ENCODE peak calls at places on chromosomes 16 and 17, in ten cellular contexts. E, N, I, U, A, Q, P, Y, D and S are unnamed samples.

GRCh38 chr17:67519801-67520251 is 142.7 kb downstream of the PITPNC1 start:
- DNase-seq in E (no peak), N (no peak), I (no peak), U (no peak), A (no peak), Q (peak; percentile 79), P (no peak), Y (no peak), D (no peak), S (no peak)

GRCh38 chr16:88566158-88566557 is 4.0 kb upstream of the ZC3H18 start:
- DNase-seq in E (no peak), N (no peak), I (no peak), U (no peak), A (no peak), Q (peak; percentile 36), P (no peak), Y (no peak), D (no peak), S (no peak)

GRCh38 chr16:7268182-7268581 is 64.5 kb upstream of the RBFOX1 start:
- DNase-seq in E (peak; percentile 3), N (no peak), I (no peak), U (no peak), A (no peak), Q (peak; percentile 62), P (peak; percentile 83), Y (peak; percentile 52), D (no peak), S (no peak)

GRCh38 chr17:76142044-76143041 is 1.3 kb upstream of the FOXJ1 start:
- DNase-seq in E (no peak), N (no peak), I (no peak), U (no peak), A (no peak), Q (peak; percentile 40), P (no peak), Y (no peak), D (peak; percentile 47), S (no peak)

GRCh38 chr17:55768946-55769624 is 18.2 kb downstream of the PCTP start:
- DNase-seq in E (no peak), N (no peak), I (no peak), U (no peak), A (no peak), Q (no peak), P (no peak), Y (no peak), D (no peak), S (no peak)

GRCh38 chr17:34499576-34499975 is 79.8 kb upstream of the TMEM132E start:
- DNase-seq in E (no peak), N (no peak), I (no peak), U (no peak), A (no peak), Q (peak; percentile 91), P (no peak), Y (no peak), D (no peak), S (no peak)

GRCh38 chr17:54749157-54749556 is 151.5 kb upstream of the TOM1L1 start:
- DNase-seq in E (no peak), N (no peak), I (no peak), U (no peak), A (no peak), Q (peak; percentile 64), P (no peak), Y (no peak), D (no peak), S (no peak)

GRCh38 chr17:11538366-11538765 is 59.9 kb upstream of the DNAH9 start:
- DNase-seq in E (no peak), N (no peak), I (peak; percentile 23), U (no peak), A (no peak), Q (no peak), P (no peak), Y (no peak), D (no peak), S (no peak)

GRCh38 chr16:11871193-11871592 is 19.9 kb upstream of the RSL1D1 start:
- DNase-seq in E (no peak), N (no peak), I (no peak), U (no peak), A (peak; percentile 37), Q (peak; percentile 78), P (no peak), Y (no peak), D (no peak), S (no peak)

GRCh38 chr17:74892013-74892841 is 1.2 kb downstream of the FADS6 start:
- DNase-seq in E (no peak), N (no peak), I (peak; percentile 74), U (no peak), A (peak; percentile 47), Q (no peak), P (no peak), Y (no peak), D (no peak), S (no peak)

GRCh38 chr17:58085039-58085715 is 2.0 kb downstream of the DYNLL2 start:
- DNase-seq in E (no peak), N (no peak), I (no peak), U (no peak), A (no peak), Q (no peak), P (peak; percentile 85), Y (peak; percentile 65), D (no peak), S (no peak)

GRCh38 chr17:81254955-81255717 is 16.0 kb downstream of the NDUFAF8 start:
- DNase-seq in E (peak; percentile 74), N (no peak), I (peak; percentile 92), U (no peak), A (peak; percentile 91), Q (peak; percentile 84), P (peak; percentile 93), Y (peak; percentile 90), D (peak; percentile 95), S (peak; percentile 84)
- H3K4me1 ChIP-seq in E (peaks cover 18% of the 10 kb centered on the region), N (no peaks in the 10 kb centered on the region), I (peaks cover 11% of the 10 kb centered on the region), U (no peaks in the 10 kb centered on the region), A (peaks cover 6% of the 10 kb centered on the region), Q (peaks cover 3% of the 10 kb centered on the region), P (peaks cover 14% of the 10 kb centered on the region), Y (no peaks in the 10 kb centered on the region), D (peaks cover 18% of the 10 kb centered on the region), S (no peaks in the 10 kb centered on the region)

GRCh38 chr16:3934491-3935185 is 54.1 kb upstream of the CREBBP start:
- DNase-seq in E (no peak), N (no peak), I (no peak), U (no peak), A (no peak), Q (no peak), P (no peak), Y (no peak), D (no peak), S (no peak)

GRCh38 chr16:3937066-3937875 is 56.8 kb upstream of the CREBBP start:
- DNase-seq in E (no peak), N (no peak), I (no peak), U (no peak), A (no peak), Q (no peak), P (no peak), Y (no peak), D (no peak), S (no peak)

GRCh38 chr16:3935921-3936320 is 55.4 kb upstream of the CREBBP start:
- DNase-seq in E (no peak), N (no peak), I (no peak), U (no peak), A (no peak), Q (no peak), P (no peak), Y (no peak), D (no peak), S (no peak)

GRCh38 chr16:3938843-3939624 is 58.5 kb upstream of the CREBBP start:
- DNase-seq in E (peak; percentile 86), N (peak; percentile 45), I (peak; percentile 47), U (no peak), A (no peak), Q (peak; percentile 90), P (no peak), Y (no peak), D (peak; percentile 78), S (peak; percentile 63)

DNA sequence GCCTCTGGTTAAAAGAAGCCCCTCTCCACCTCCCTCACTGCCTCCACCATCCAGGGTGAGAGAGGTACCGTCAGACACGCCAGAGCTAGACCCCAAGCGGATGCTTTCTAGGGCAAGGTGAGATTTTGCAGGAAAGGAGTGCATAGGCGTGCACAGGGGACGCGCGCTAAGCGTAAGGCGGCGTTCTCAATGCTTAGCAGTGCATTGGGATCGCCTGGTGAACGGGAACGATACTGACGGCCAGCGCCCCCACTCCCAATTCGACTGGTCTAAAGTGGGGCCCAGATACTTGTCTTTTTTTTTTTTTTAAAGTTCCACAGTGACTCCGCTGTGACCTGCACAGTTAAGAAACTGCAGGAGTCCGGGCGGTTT is 57.9 kb upstream of the CREBBP start:
- DNase-seq in E (no peak), N (no peak), I (no peak), U (no peak), A (no peak), Q (no peak), P (no peak), Y (no peak), D (no peak), S (no peak)
- H3K4me3 ChIP-seq in E (peak overlapping the region; percentile 46), N (peak overlapping the region; percentile 34), I (no peak overlapping the region), U (no peak overlapping the region), A (no peak overlapping the region), Q (peak overlapping the region; percentile 52), P (peak overlapping the region; percentile 59), Y (no peak overlapping the region), D (peak overlapping the region; percentile 72), S (peak overlapping the region; percentile 39)

DNA sequence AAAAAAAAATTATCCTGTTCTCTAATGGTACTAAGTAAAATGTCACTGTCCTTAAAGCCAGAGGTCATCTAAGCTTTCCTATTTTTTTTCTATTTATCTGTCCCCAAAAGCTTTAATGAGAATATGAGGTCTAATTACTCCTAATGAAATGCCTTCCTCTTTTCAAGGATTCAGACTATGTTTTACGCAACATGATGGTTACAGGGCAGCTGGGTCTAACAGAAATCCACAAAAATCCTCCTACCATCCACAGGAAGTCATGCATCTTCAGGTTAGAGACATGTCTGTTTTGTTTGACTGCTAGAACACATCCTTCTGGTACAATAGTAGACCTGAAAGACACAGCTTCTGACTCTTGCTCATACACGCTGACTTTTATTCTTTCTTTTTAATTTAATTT is 29.7 kb upstream of the NSRP1 start:
- DNase-seq in E (no peak), N (no peak), I (no peak), U (no peak), A (no peak), Q (no peak), P (no peak), Y (no peak), D (no peak), S (no peak)
- H3K27ac ChIP-seq in E (no peak overlapping the region), N (no peak overlapping the region), I (no peak overlapping the region), U (no peak overlapping the region), A (no peak overlapping the region), Q (no peak overlapping the region), P (no peak overlapping the region), Y (no peak overlapping the region), D (no peak overlapping the region), S (no peak overlapping the region)

DNA sequence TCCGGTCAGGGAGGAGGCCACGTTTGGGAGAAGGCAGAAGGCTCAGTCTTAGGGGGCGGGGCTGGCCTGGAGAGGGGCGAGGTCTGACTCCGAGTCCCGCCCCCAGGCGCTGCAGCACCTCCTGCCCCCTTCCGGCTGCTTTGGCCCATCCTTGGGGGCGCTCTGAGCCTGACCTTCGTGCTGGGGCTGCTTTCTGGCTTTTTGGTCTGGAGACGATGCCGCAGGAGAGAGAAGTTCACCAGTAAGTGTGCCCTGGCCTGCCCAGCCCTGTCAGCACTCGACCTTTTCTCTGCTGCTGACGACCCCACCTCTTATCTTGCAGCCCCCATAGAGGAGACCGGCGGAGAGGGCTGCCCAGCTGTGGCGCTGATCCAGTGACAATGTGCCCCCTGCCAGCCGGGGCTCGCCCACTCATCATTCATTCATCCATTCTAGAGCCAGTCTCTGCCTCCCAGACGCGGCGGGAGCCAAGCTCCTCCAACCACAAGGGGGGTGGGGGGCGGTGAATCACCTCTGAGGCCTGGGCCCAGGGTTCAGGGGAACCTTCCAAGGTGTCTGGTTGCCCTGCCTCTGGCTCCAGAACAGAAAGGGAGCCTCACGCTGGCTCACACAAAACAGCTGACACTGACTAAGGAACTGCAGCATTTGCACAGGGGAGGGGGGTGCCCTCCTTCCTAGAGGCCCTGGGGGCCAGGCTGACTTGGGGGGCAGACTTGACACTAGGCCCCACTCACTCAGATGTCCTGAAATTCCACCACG is 1.5 kb downstream of the TNFRSF12A start:
- DNase-seq in E (peak; percentile 72), N (peak; percentile 62), I (peak; percentile 88), U (peak; percentile 94), A (peak; percentile 88), Q (peak; percentile 97), P (no peak), Y (peak; percentile 91), D (peak; percentile 96), S (peak; percentile 92)
- H3K4me1 ChIP-seq in E (peaks cover 24% of the 10 kb centered on the region), N (peaks cover 47% of the 10 kb centered on the region), I (peaks cover 64% of the 10 kb centered on the region), U (peaks cover 51% of the 10 kb centered on the region), A (peaks cover 26% of the 10 kb centered on the region), Q (peaks cover 36% of the 10 kb centered on the region), P (peaks cover 46% of the 10 kb centered on the region), Y (peaks cover 29% of the 10 kb centered on the region), D (peaks cover 31% of the 10 kb centered on the region), S (peaks cover 10% of the 10 kb centered on the region)